ENCODE peak calls at places on chromosomes 6 and 20, in seven cellular contexts. One of them, this sample, is unnamed. For H3K79me1 and H3K4me1, the result is how much of the 10 kb centered on the place peaks cover.

GRCh38 chr6:87102296-87102695 is 7.4 kb upstream of the CGA start:
- DNase-seq in IMR-90: no peak
- DNase-seq in H9: no peak
- DNase-seq in mesenchymal stem cell: no peak
- DNase-seq in mesendoderm: peak
- DNase-seq in trophoblast cell: no peak
- DNase-seq in H1: no peak
- DNase-seq in this sample: no peak

GRCh38 chr20:16011061-16011460 is 562.2 kb downstream of the KIF16B start:
- DNase-seq in IMR-90: no peak
- DNase-seq in H9: no peak
- DNase-seq in mesenchymal stem cell: no peak
- DNase-seq in mesendoderm: no peak
- DNase-seq in trophoblast cell: no peak
- DNase-seq in H1: no peak
- DNase-seq in this sample: no peak

GRCh38 chr6:42199106-42199981 is 4.6 kb upstream of the GUCA1B start:
- DNase-seq in IMR-90: peak
- DNase-seq in H9: no peak
- DNase-seq in mesenchymal stem cell: peak
- DNase-seq in mesendoderm: no peak
- DNase-seq in trophoblast cell: no peak
- DNase-seq in H1: no peak
- DNase-seq in this sample: no peak

GRCh38 chr20:53070714-53071392 is 98.7 kb downstream of the TSHZ2 start:
- DNase-seq in IMR-90: no peak
- DNase-seq in H9: no peak
- DNase-seq in mesenchymal stem cell: peak
- DNase-seq in mesendoderm: no peak
- DNase-seq in trophoblast cell: no peak
- DNase-seq in H1: no peak
- DNase-seq in this sample: no peak

GRCh38 chr20:62096421-62097380 is 25.6 kb upstream of the LSM14B start:
- DNase-seq in IMR-90: no peak
- DNase-seq in H9: no peak
- DNase-seq in mesenchymal stem cell: no peak
- DNase-seq in mesendoderm: no peak
- DNase-seq in trophoblast cell: no peak
- DNase-seq in H1: no peak
- DNase-seq in this sample: no peak

GRCh38 chr6:35724471-35724870 is 12.4 kb upstream of the ARMC12 start:
- DNase-seq in IMR-90: no peak
- DNase-seq in H9: no peak
- DNase-seq in mesenchymal stem cell: no peak
- DNase-seq in mesendoderm: no peak
- DNase-seq in trophoblast cell: no peak
- DNase-seq in H1: no peak
- DNase-seq in this sample: no peak

GRCh38 chr20:1802385-1803215 is 92.6 kb upstream of the SIRPA start:
- DNase-seq in IMR-90: peak
- DNase-seq in H9: peak
- DNase-seq in mesenchymal stem cell: peak
- DNase-seq in mesendoderm: peak
- DNase-seq in trophoblast cell: peak
- DNase-seq in H1: peak
- DNase-seq in this sample: peak

GRCh38 chr6:13873288-13874190 is 51.2 kb upstream of the RNF182 start:
- DNase-seq in IMR-90: no peak
- DNase-seq in H9: peak
- DNase-seq in mesenchymal stem cell: peak
- DNase-seq in mesendoderm: peak
- DNase-seq in trophoblast cell: peak
- DNase-seq in H1: peak
- DNase-seq in this sample: peak

GRCh38 chr6:121503633-121504032 is 68.2 kb downstream of the GJA1 start:
- DNase-seq in IMR-90: peak
- DNase-seq in H9: no peak
- DNase-seq in mesenchymal stem cell: peak
- DNase-seq in mesendoderm: no peak
- DNase-seq in trophoblast cell: no peak
- DNase-seq in H1: no peak
- DNase-seq in this sample: no peak

GRCh38 chr6:154606457-154606856 is 96.0 kb upstream of the CNKSR3 start:
- DNase-seq in IMR-90: no peak
- DNase-seq in H9: no peak
- DNase-seq in mesenchymal stem cell: no peak
- DNase-seq in mesendoderm: no peak
- DNase-seq in trophoblast cell: no peak
- DNase-seq in H1: no peak
- DNase-seq in this sample: no peak

GRCh38 chr6:132023490-132023889 is 72.3 kb upstream of the CCN2 start:
- DNase-seq in IMR-90: no peak
- DNase-seq in H9: peak
- DNase-seq in mesenchymal stem cell: no peak
- DNase-seq in mesendoderm: peak
- DNase-seq in trophoblast cell: no peak
- DNase-seq in H1: no peak
- DNase-seq in this sample: no peak

GRCh38 chr6:32665621-32666140 is 776 bp downstream of the HLA-DQB1 start:
- DNase-seq in IMR-90: no peak
- DNase-seq in H9: no peak
- DNase-seq in mesenchymal stem cell: no peak
- DNase-seq in mesendoderm: no peak
- DNase-seq in trophoblast cell: no peak
- DNase-seq in H1: no peak
- DNase-seq in this sample: no peak

GRCh38 chr20:56151834-56152233 is 96.7 kb upstream of the MC3R start:
- DNase-seq in IMR-90: no peak
- DNase-seq in H9: no peak
- DNase-seq in mesenchymal stem cell: no peak
- DNase-seq in mesendoderm: no peak
- DNase-seq in trophoblast cell: no peak
- DNase-seq in H1: no peak
- DNase-seq in this sample: no peak

GRCh38 chr20:61355096-61355495 is 103.0 kb downstream of the CDH4 start:
- DNase-seq in IMR-90: no peak
- DNase-seq in H9: no peak
- DNase-seq in mesenchymal stem cell: no peak
- DNase-seq in mesendoderm: no peak
- DNase-seq in trophoblast cell: no peak
- DNase-seq in H1: no peak
- DNase-seq in this sample: no peak

GRCh38 chr6:110656492-110656891 is 158.8 kb downstream of the CDK19 start:
- DNase-seq in IMR-90: no peak
- DNase-seq in H9: no peak
- DNase-seq in mesenchymal stem cell: no peak
- DNase-seq in mesendoderm: peak
- DNase-seq in trophoblast cell: no peak
- DNase-seq in H1: no peak
- DNase-seq in this sample: no peak

GRCh38 chr6:16473908-16474791 is 235.8 kb downstream of the GMPR start:
- DNase-seq in IMR-90: no peak
- DNase-seq in H9: no peak
- DNase-seq in mesenchymal stem cell: no peak
- DNase-seq in mesendoderm: no peak
- DNase-seq in trophoblast cell: no peak
- DNase-seq in H1: no peak
- DNase-seq in this sample: no peak

GRCh38 chr20:8583209-8584106 is 451.4 kb downstream of the PLCB1 start:
- DNase-seq in IMR-90: peak
- DNase-seq in H9: no peak
- DNase-seq in mesenchymal stem cell: peak
- DNase-seq in mesendoderm: peak
- DNase-seq in trophoblast cell: peak
- DNase-seq in H1: no peak
- DNase-seq in this sample: no peak

GRCh38 chr6:131038612-131039344 is 24.3 kb downstream of the EPB41L2 start:
- DNase-seq in IMR-90: peak
- DNase-seq in H9: no peak
- DNase-seq in mesenchymal stem cell: peak
- DNase-seq in mesendoderm: no peak
- DNase-seq in trophoblast cell: no peak
- DNase-seq in H1: no peak
- DNase-seq in this sample: no peak

GRCh38 chr6:71707059-71707458 is 179.3 kb upstream of the RIMS1 start:
- DNase-seq in IMR-90: no peak
- DNase-seq in H9: no peak
- DNase-seq in mesenchymal stem cell: no peak
- DNase-seq in mesendoderm: peak
- DNase-seq in trophoblast cell: peak
- DNase-seq in H1: no peak
- DNase-seq in this sample: no peak

DNA sequence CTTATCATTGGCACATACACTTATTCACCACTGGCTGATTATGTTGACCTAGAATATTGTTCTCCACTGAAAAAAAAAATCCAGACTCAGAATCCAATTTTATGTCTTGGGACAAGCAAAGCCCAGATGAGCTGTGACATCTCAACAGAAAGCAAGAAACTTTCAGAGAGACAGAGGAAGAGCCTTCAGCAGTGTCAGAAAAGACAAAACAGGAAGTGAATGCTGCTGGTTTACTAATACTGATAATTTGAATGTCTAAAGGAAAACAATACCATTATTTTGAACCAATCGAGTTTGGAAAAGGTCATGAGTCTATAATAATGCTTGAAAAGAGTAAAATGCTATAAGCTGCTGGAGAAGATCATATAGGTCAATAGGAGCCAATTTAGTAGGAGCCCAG is 179.8 kb upstream of the RIMS1 start:
- DNase-seq in IMR-90: no peak
- DNase-seq in H9: no peak
- DNase-seq in mesenchymal stem cell: no peak
- DNase-seq in mesendoderm: no peak
- DNase-seq in trophoblast cell: no peak
- DNase-seq in H1: no peak
- DNase-seq in this sample: no peak
- H3K9ac ChIP-seq in IMR-90: no peak
- H3K9ac ChIP-seq in H9: no peak
- H3K9ac ChIP-seq in mesenchymal stem cell: no peak
- H3K9ac ChIP-seq in mesendoderm: no peak
- H3K9ac ChIP-seq in trophoblast cell: no peak
- H3K9ac ChIP-seq in H1: no peak
- H3K9ac ChIP-seq in this sample: no peak

DNA sequence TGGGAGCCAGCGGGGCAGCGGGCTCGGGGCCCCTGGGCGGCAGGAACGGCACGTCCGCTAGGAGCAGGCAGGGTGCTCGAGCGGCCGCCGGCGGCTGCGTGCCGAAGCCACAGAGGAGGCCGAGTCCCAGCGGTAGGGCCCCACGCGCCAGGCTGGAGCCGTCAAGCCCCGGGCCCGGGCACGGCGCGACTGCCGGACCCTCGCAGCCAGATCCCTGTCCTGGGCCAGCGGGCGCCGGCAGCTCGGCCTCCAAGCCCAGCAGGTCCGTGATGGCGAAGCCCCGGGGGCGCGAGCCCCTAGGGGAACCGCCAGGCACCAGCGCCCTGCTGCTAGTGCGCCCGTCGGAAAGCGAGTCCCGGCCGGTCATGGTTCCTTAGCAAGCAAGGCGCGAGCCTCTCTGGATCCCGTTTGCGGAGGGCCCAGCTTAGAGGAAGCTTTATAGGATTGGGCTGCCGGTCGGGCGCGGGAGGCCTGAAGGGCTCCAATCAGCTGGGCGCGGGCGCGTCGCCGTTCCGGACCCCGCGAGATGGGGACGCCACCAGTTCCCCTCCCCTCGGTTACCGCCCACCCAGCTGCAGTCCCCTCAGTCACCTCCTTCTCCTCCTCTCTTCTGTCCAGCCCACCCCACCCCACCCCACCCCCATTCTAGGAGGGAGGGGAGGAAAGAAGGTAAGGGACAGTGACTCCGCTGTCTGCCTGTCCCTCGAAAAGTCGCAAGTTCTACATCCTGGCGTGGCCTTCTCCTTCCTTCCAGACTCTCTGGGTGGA is at the start of gene VSX1:
- DNase-seq in IMR-90: no peak
- DNase-seq in H9: peak
- DNase-seq in mesenchymal stem cell: no peak
- DNase-seq in mesendoderm: no peak
- DNase-seq in trophoblast cell: no peak
- DNase-seq in H1: peak
- DNase-seq in this sample: no peak
- H3K79me1 ChIP-seq in IMR-90: under half
- H3K79me1 ChIP-seq in H9: under half
- H3K79me1 ChIP-seq in mesenchymal stem cell: under half
- H3K79me1 ChIP-seq in mesendoderm: under half
- H3K79me1 ChIP-seq in trophoblast cell: under half
- H3K79me1 ChIP-seq in H1: under half
- H3K79me1 ChIP-seq in this sample: under half

GRCh38 chr20:10632681-10633509 is 40.9 kb downstream of the JAG1 start:
- DNase-seq in IMR-90: no peak
- DNase-seq in H9: no peak
- DNase-seq in mesenchymal stem cell: peak
- DNase-seq in mesendoderm: no peak
- DNase-seq in trophoblast cell: peak
- DNase-seq in H1: no peak
- DNase-seq in this sample: no peak
- H3K4me1 ChIP-seq in IMR-90: under half
- H3K4me1 ChIP-seq in H9: under half
- H3K4me1 ChIP-seq in mesenchymal stem cell: under half
- H3K4me1 ChIP-seq in mesendoderm: under half
- H3K4me1 ChIP-seq in trophoblast cell: under half
- H3K4me1 ChIP-seq in H1: under half
- H3K4me1 ChIP-seq in this sample: half or more

GRCh38 chr6:3229566-3230274 is 2.3 kb upstream of the TUBB2B start:
- DNase-seq in IMR-90: no peak
- DNase-seq in H9: peak
- DNase-seq in mesenchymal stem cell: no peak
- DNase-seq in mesendoderm: peak
- DNase-seq in trophoblast cell: no peak
- DNase-seq in H1: no peak
- DNase-seq in this sample: peak
- H3K9ac ChIP-seq in IMR-90: no peak
- H3K9ac ChIP-seq in H9: no peak
- H3K9ac ChIP-seq in mesenchymal stem cell: no peak
- H3K9ac ChIP-seq in mesendoderm: peak
- H3K9ac ChIP-seq in trophoblast cell: no peak
- H3K9ac ChIP-seq in H1: no peak
- H3K9ac ChIP-seq in this sample: peak

This sample was measured in neuronal stem cell.